ENCODE peak calls at places on chromosome 13, in eight cellular contexts. I is activated naive CD8-positive, alpha-beta T cell treated with anti-CD3 and anti-CD28 coated beads for 36 hours; X is KG1; U is ovary; H is cardiac fibroblast; Z is activated CD4-positive, alpha-beta memory T cell treated with anti-CD3 and anti-CD28 coated beads, Interleukin-2, amount 10 ng/mL, durations not matched to agents 7 days and 5 days; A is iris pigment epithelial cell; Q is stimulated activated CD4-positive, alpha-beta T cell treated with anti-CD3 and anti-CD28 coated beads, Interleukin-2, amount 100 ng/mL, for 48 hours. L is an unnamed sample.

GRCh38 chr13:48222358-48223015 is 10.5 kb upstream of the ITM2B start:
- DNase-seq in I (no peak), X (no peak), H (peak; percentile 85), A (peak; percentile 74), U (peak; percentile 74), Q (no peak), Z (no peak), L (no peak)

GRCh38 chr13:33312150-33312908 is 26.8 kb upstream of the STARD13 start:
- DNase-seq in H (peak; percentile 42), X (no peak), Z (no peak), I (no peak), Q (no peak), U (no peak), A (peak; percentile 47), L (no peak)

GRCh38 chr13:52356327-52356726 is 49.6 kb downstream of the THSD1 start:
- DNase-seq in Z (no peak), Q (no peak), H (peak; percentile 73), X (no peak), U (no peak), A (peak; percentile 32), I (no peak), L (no peak)

GRCh38 chr13:103282571-103283450 is 216.6 kb upstream of the SLC10A2 start:
- DNase-seq in U (no peak), I (no peak), Q (no peak), A (peak; percentile 93), X (no peak), H (peak; percentile 96), Z (no peak), L (no peak)

GRCh38 chr13:67193979-67194378 is 36.2 kb downstream of the PCDH9 start:
- DNase-seq in U (no peak), X (no peak), Q (no peak), Z (no peak), A (no peak), I (no peak), H (no peak), L (no peak)

GRCh38 chr13:39788097-39788496 is 132.6 kb downstream of the COG6 start:
- DNase-seq in A (no peak), I (no peak), X (no peak), U (no peak), H (no peak), Z (no peak), Q (no peak), L (no peak)

GRCh38 chr13:97235549-97236206 is 13.5 kb downstream of the MBNL2 start:
- DNase-seq in I (no peak), H (no peak), U (no peak), Q (no peak), X (no peak), A (no peak), Z (no peak), L (no peak)

GRCh38 chr13:45042539-45042938 is 53.2 kb downstream of the GPALPP1 start:
- DNase-seq in H (peak; percentile 19), X (no peak), U (no peak), I (no peak), Z (no peak), Q (no peak), A (peak; percentile 24), L (no peak)

GRCh38 chr13:97535619-97536018 is 101.7 kb downstream of the RAP2A start:
- DNase-seq in H (peak; percentile 69), A (peak; percentile 65), U (no peak), Q (no peak), Z (no peak), X (no peak), I (no peak), L (no peak)

GRCh38 chr13:39132286-39132685 is 94.0 kb downstream of the NHLRC3 start:
- DNase-seq in I (no peak), A (peak; percentile 12), H (no peak), Z (no peak), X (no peak), Q (no peak), U (no peak), L (no peak)

GRCh38 chr13:51721485-51721884 is 82.5 kb downstream of the DHRS12 start:
- DNase-seq in X (no peak), A (no peak), I (no peak), Z (no peak), Q (no peak), H (no peak), U (no peak), L (no peak)

GRCh38 chr13:75139291-75139690 is 342.7 kb downstream of the TBC1D4 start:
- DNase-seq in I (no peak), A (peak; percentile 80), Q (no peak), Z (no peak), U (no peak), X (no peak), H (peak; percentile 38), L (no peak)

GRCh38 chr13:24080134-24080533 is 80.4 kb upstream of the SPATA13 start:
- DNase-seq in A (no peak), I (no peak), U (no peak), Z (no peak), Q (no peak), X (no peak), H (no peak), L (no peak)

GRCh38 chr13:113041293-113041690 is 64.3 kb upstream of the F7 start:
- DNase-seq in U (no peak), A (no peak), Z (no peak), Q (no peak), I (no peak), X (no peak), H (no peak), L (no peak)

GRCh38 chr13:24627864-24628418 is 52.3 kb upstream of the ATP12A start:
- DNase-seq in U (no peak), Q (no peak), A (no peak), H (no peak), Z (no peak), I (no peak), X (no peak), L (no peak)

GRCh38 chr13:46572758-46573384 is 19.9 kb downstream of the LRCH1 start:
- DNase-seq in U (no peak), X (no peak), Q (no peak), H (no peak), Z (no peak), A (no peak), I (no peak), L (no peak)

GRCh38 chr13:60112771-60113170 is 51.0 kb downstream of the DIAPH3 start:
- DNase-seq in Q (no peak), H (peak; percentile 76), X (no peak), A (peak; percentile 73), Z (no peak), I (no peak), U (no peak), L (no peak)

GRCh38 chr13:62290542-62290941 is 874.9 kb upstream of the PCDH20 start:
- DNase-seq in Q (no peak), X (no peak), U (no peak), H (no peak), A (no peak), I (no peak), Z (no peak), L (no peak)

GRCh38 chr13:59750860-59751259 is 412.9 kb downstream of the DIAPH3 start:
- DNase-seq in I (no peak), X (no peak), Z (no peak), H (peak; percentile 58), A (peak; percentile 70), U (no peak), Q (no peak), L (no peak)

GRCh38 chr13:28623782-28624706 is 34.9 kb upstream of the POMP start:
- DNase-seq in A (no peak), Z (no peak), H (no peak), I (no peak), U (no peak), X (no peak), Q (no peak), L (no peak)

GRCh38 chr13:29282096-29282495 is 313.4 kb downstream of the SLC7A1 start:
- DNase-seq in Q (no peak), A (no peak), X (no peak), Z (no peak), H (no peak), U (no peak), I (no peak), L (no peak)

GRCh38 chr13:98098511-98098910 is 44.4 kb upstream of the FARP1 start:
- DNase-seq in I (no peak), Z (no peak), X (no peak), U (no peak), A (no peak), Q (no peak), H (no peak), L (no peak)

GRCh38 chr13:77429320-77430142 is 102.6 kb upstream of the MYCBP2 start:
- DNase-seq in U (no peak), I (peak; percentile 15), H (peak; percentile 1), Z (no peak), Q (peak; percentile 31), X (no peak), A (no peak), L (no peak)

GRCh38 chr13:109672545-109672944 is 113.8 kb downstream of the IRS2 start:
- DNase-seq in Z (no peak), X (no peak), I (no peak), U (no peak), Q (no peak), A (peak; percentile 59), H (no peak), L (no peak)

GRCh38 chr13:94345374-94346195 is 133.9 kb downstream of the DCT start:
- DNase-seq in H (peak; percentile 58), Q (no peak), U (no peak), I (no peak), Z (no peak), X (no peak), A (peak; percentile 49), L (no peak)

GRCh38 chr13:20264271-20265018 is 32.3 kb upstream of the GJB6 start:
- DNase-seq in A (no peak), H (no peak), Q (no peak), I (no peak), X (no peak), Z (no peak), U (no peak), L (no peak)

GRCh38 chr13:27958928-27959539 is 10.1 kb downstream of the CDX2 start:
- DNase-seq in A (no peak), Z (no peak), H (no peak), Q (no peak), U (no peak), I (no peak), X (no peak), L (no peak)

GRCh38 chr13:91154553-91154952 is 192.9 kb upstream of the MIR17HG start:
- DNase-seq in A (no peak), Z (no peak), H (no peak), Q (no peak), X (no peak), I (no peak), U (no peak), L (no peak)

GRCh38 chr13:26980099-26981031 is 191.2 kb downstream of the USP12 start:
- DNase-seq in Z (no peak), U (no peak), A (no peak), X (no peak), Q (no peak), H (no peak), I (no peak), L (no peak)

GRCh38 chr13:46778879-46779278 is 18.1 kb downstream of the ESD start:
- DNase-seq in I (no peak), X (no peak), H (peak; percentile 61), U (no peak), A (peak; percentile 69), Q (no peak), Z (no peak), L (no peak)

GRCh38 chr13:25292301-25292700 is 5.0 kb upstream of the MTMR6 start:
- DNase-seq in I (no peak), H (no peak), Z (no peak), A (peak; percentile 81), Q (no peak), X (no peak), U (no peak), L (no peak)

GRCh38 chr13:102814025-102814607 is 15.2 kb downstream of the BIVM start:
- DNase-seq in H (no peak), I (no peak), A (no peak), U (no peak), Z (no peak), Q (no peak), X (no peak), L (no peak)

GRCh38 chr13:25187596-25187995 is 15.5 kb upstream of the AMER2 start:
- DNase-seq in Z (no peak), Q (no peak), X (no peak), A (no peak), U (no peak), I (no peak), H (no peak), L (no peak)

GRCh38 chr13:89205856-89206255 is 1534.7 kb downstream of the SLITRK5 start:
- DNase-seq in X (no peak), H (no peak), I (no peak), U (no peak), A (no peak), Q (no peak), Z (no peak), L (no peak)